ENCODE peak calls at places on chromosomes 4 and X, in eight cellular contexts. One of them, this sample, is unnamed.

GRCh38 chr4:103032575-103032974 is 13.1 kb upstream of the SLC9B1 start:
- DNase-seq in activated CD8-positive, alpha-beta T cell treated with anti-CD3 and anti-CD28 coated beads, Interleukin-2, amount 10 ng/mL, durations not matched to agents 7 days and 5 days: peak; percentile 43
- DNase-seq in lung microvascular endothelial cell: peak; percentile 35
- DNase-seq in ELF-1: peak; percentile 76
- DNase-seq in occipital lobe: no peak
- DNase-seq in A549: no peak
- DNase-seq in HCEC 1CT: no peak
- DNase-seq in fibroblast of mammary gland: peak; percentile 31
- DNase-seq in this sample: peak; percentile 55

GRCh38 chr4:140154572-140154891 is 548 bp upstream of the MAML3 start:
- DNase-seq in fibroblast of mammary gland: no peak
- DNase-seq in A549: no peak
- DNase-seq in lung microvascular endothelial cell: no peak
- DNase-seq in occipital lobe: no peak
- DNase-seq in activated CD8-positive, alpha-beta T cell treated with anti-CD3 and anti-CD28 coated beads, Interleukin-2, amount 10 ng/mL, durations not matched to agents 7 days and 5 days: no peak
- DNase-seq in HCEC 1CT: no peak
- DNase-seq in ELF-1: no peak
- DNase-seq in this sample: no peak

GRCh38 chr4:14749910-14750309 is 252.4 kb upstream of the CPEB2 start:
- DNase-seq in A549: no peak
- DNase-seq in ELF-1: no peak
- DNase-seq in fibroblast of mammary gland: peak; percentile 39
- DNase-seq in HCEC 1CT: peak; percentile 31
- DNase-seq in activated CD8-positive, alpha-beta T cell treated with anti-CD3 and anti-CD28 coated beads, Interleukin-2, amount 10 ng/mL, durations not matched to agents 7 days and 5 days: no peak
- DNase-seq in lung microvascular endothelial cell: peak; percentile 20
- DNase-seq in occipital lobe: no peak
- DNase-seq in this sample: peak; percentile 26

GRCh38 chrX:71911731-71912050 is 1.0 kb downstream of the NHSL2 start:
- DNase-seq in lung microvascular endothelial cell: no peak
- DNase-seq in A549: no peak
- DNase-seq in activated CD8-positive, alpha-beta T cell treated with anti-CD3 and anti-CD28 coated beads, Interleukin-2, amount 10 ng/mL, durations not matched to agents 7 days and 5 days: no peak
- DNase-seq in HCEC 1CT: no peak
- DNase-seq in occipital lobe: no peak
- DNase-seq in ELF-1: peak; percentile 82
- DNase-seq in fibroblast of mammary gland: no peak
- DNase-seq in this sample: peak; percentile 58

GRCh38 chrX:37825225-37825842 is 22.0 kb downstream of the DYNLT3 start:
- DNase-seq in fibroblast of mammary gland: peak; percentile 42
- DNase-seq in A549: peak; percentile 10
- DNase-seq in occipital lobe: no peak
- DNase-seq in lung microvascular endothelial cell: peak; percentile 38
- DNase-seq in HCEC 1CT: peak; percentile 3
- DNase-seq in activated CD8-positive, alpha-beta T cell treated with anti-CD3 and anti-CD28 coated beads, Interleukin-2, amount 10 ng/mL, durations not matched to agents 7 days and 5 days: peak; percentile 71
- DNase-seq in ELF-1: peak; percentile 22
- DNase-seq in this sample: peak; percentile 62

GRCh38 chr4:41750158-41750623 is 1.7 kb upstream of the PHOX2B start:
- DNase-seq in activated CD8-positive, alpha-beta T cell treated with anti-CD3 and anti-CD28 coated beads, Interleukin-2, amount 10 ng/mL, durations not matched to agents 7 days and 5 days: no peak
- DNase-seq in ELF-1: peak; percentile 42
- DNase-seq in occipital lobe: no peak
- DNase-seq in HCEC 1CT: no peak
- DNase-seq in A549: no peak
- DNase-seq in lung microvascular endothelial cell: no peak
- DNase-seq in fibroblast of mammary gland: no peak
- DNase-seq in this sample: no peak

GRCh38 chr4:100641326-100641725 is 123.5 kb upstream of the EMCN start:
- DNase-seq in activated CD8-positive, alpha-beta T cell treated with anti-CD3 and anti-CD28 coated beads, Interleukin-2, amount 10 ng/mL, durations not matched to agents 7 days and 5 days: no peak
- DNase-seq in lung microvascular endothelial cell: no peak
- DNase-seq in ELF-1: no peak
- DNase-seq in A549: no peak
- DNase-seq in occipital lobe: no peak
- DNase-seq in fibroblast of mammary gland: no peak
- DNase-seq in HCEC 1CT: no peak
- DNase-seq in this sample: no peak

GRCh38 chrX:50700921-50701320 is 113.1 kb downstream of the SHROOM4 start:
- DNase-seq in A549: no peak
- DNase-seq in fibroblast of mammary gland: peak; percentile 20
- DNase-seq in ELF-1: peak; percentile 52
- DNase-seq in HCEC 1CT: no peak
- DNase-seq in activated CD8-positive, alpha-beta T cell treated with anti-CD3 and anti-CD28 coated beads, Interleukin-2, amount 10 ng/mL, durations not matched to agents 7 days and 5 days: no peak
- DNase-seq in occipital lobe: no peak
- DNase-seq in lung microvascular endothelial cell: peak; percentile 55
- DNase-seq in this sample: no peak

GRCh38 chr4:170198742-170199141 is 109.0 kb upstream of the AADAT start:
- DNase-seq in occipital lobe: no peak
- DNase-seq in activated CD8-positive, alpha-beta T cell treated with anti-CD3 and anti-CD28 coated beads, Interleukin-2, amount 10 ng/mL, durations not matched to agents 7 days and 5 days: no peak
- DNase-seq in A549: no peak
- DNase-seq in ELF-1: no peak
- DNase-seq in lung microvascular endothelial cell: no peak
- DNase-seq in HCEC 1CT: no peak
- DNase-seq in fibroblast of mammary gland: peak; percentile 12
- DNase-seq in this sample: no peak

GRCh38 chr4:93199492-93199891 is 629.1 kb upstream of the ATOH1 start:
- DNase-seq in lung microvascular endothelial cell: peak; percentile 10
- DNase-seq in activated CD8-positive, alpha-beta T cell treated with anti-CD3 and anti-CD28 coated beads, Interleukin-2, amount 10 ng/mL, durations not matched to agents 7 days and 5 days: no peak
- DNase-seq in ELF-1: peak; percentile 42
- DNase-seq in fibroblast of mammary gland: peak; percentile 36
- DNase-seq in occipital lobe: no peak
- DNase-seq in A549: peak; percentile 15
- DNase-seq in HCEC 1CT: peak; percentile 2
- DNase-seq in this sample: peak; percentile 63

GRCh38 chr4:155371432-155372043 is 5.2 kb downstream of the MAP9 start:
- DNase-seq in HCEC 1CT: peak; percentile 14
- DNase-seq in activated CD8-positive, alpha-beta T cell treated with anti-CD3 and anti-CD28 coated beads, Interleukin-2, amount 10 ng/mL, durations not matched to agents 7 days and 5 days: no peak
- DNase-seq in occipital lobe: no peak
- DNase-seq in lung microvascular endothelial cell: peak; percentile 28
- DNase-seq in fibroblast of mammary gland: peak; percentile 53
- DNase-seq in A549: no peak
- DNase-seq in ELF-1: no peak
- DNase-seq in this sample: peak; percentile 55

GRCh38 chr4:83109480-83110221 is 4.9 kb downstream of the PLAC8 start:
- DNase-seq in activated CD8-positive, alpha-beta T cell treated with anti-CD3 and anti-CD28 coated beads, Interleukin-2, amount 10 ng/mL, durations not matched to agents 7 days and 5 days: peak; percentile 62
- DNase-seq in HCEC 1CT: no peak
- DNase-seq in A549: peak; percentile 9
- DNase-seq in lung microvascular endothelial cell: peak; percentile 19
- DNase-seq in ELF-1: peak; percentile 77
- DNase-seq in fibroblast of mammary gland: peak; percentile 14
- DNase-seq in occipital lobe: no peak
- DNase-seq in this sample: peak; percentile 72

GRCh38 chrX:54807524-54808108 is at the start of gene MAGED2:
- DNase-seq in lung microvascular endothelial cell: peak; percentile 43
- DNase-seq in activated CD8-positive, alpha-beta T cell treated with anti-CD3 and anti-CD28 coated beads, Interleukin-2, amount 10 ng/mL, durations not matched to agents 7 days and 5 days: peak; percentile 33
- DNase-seq in A549: no peak
- DNase-seq in ELF-1: peak; percentile 68
- DNase-seq in occipital lobe: peak; percentile 24
- DNase-seq in fibroblast of mammary gland: peak; percentile 3
- DNase-seq in HCEC 1CT: no peak
- DNase-seq in this sample: peak; percentile 60

GRCh38 chrX:67725471-67725870 is 181.7 kb downstream of the AR start:
- DNase-seq in activated CD8-positive, alpha-beta T cell treated with anti-CD3 and anti-CD28 coated beads, Interleukin-2, amount 10 ng/mL, durations not matched to agents 7 days and 5 days: no peak
- DNase-seq in A549: no peak
- DNase-seq in ELF-1: no peak
- DNase-seq in occipital lobe: no peak
- DNase-seq in HCEC 1CT: peak; percentile 1
- DNase-seq in fibroblast of mammary gland: peak; percentile 77
- DNase-seq in lung microvascular endothelial cell: no peak
- DNase-seq in this sample: no peak

GRCh38 chr4:183788308-183788707 is 116.8 kb upstream of the STOX2 start:
- DNase-seq in activated CD8-positive, alpha-beta T cell treated with anti-CD3 and anti-CD28 coated beads, Interleukin-2, amount 10 ng/mL, durations not matched to agents 7 days and 5 days: no peak
- DNase-seq in lung microvascular endothelial cell: no peak
- DNase-seq in A549: no peak
- DNase-seq in occipital lobe: no peak
- DNase-seq in fibroblast of mammary gland: no peak
- DNase-seq in ELF-1: no peak
- DNase-seq in HCEC 1CT: no peak
- DNase-seq in this sample: no peak

GRCh38 chr4:23602720-23603119 is 287.1 kb downstream of the PPARGC1A start:
- DNase-seq in ELF-1: no peak
- DNase-seq in occipital lobe: no peak
- DNase-seq in fibroblast of mammary gland: no peak
- DNase-seq in A549: no peak
- DNase-seq in HCEC 1CT: no peak
- DNase-seq in activated CD8-positive, alpha-beta T cell treated with anti-CD3 and anti-CD28 coated beads, Interleukin-2, amount 10 ng/mL, durations not matched to agents 7 days and 5 days: no peak
- DNase-seq in lung microvascular endothelial cell: no peak
- DNase-seq in this sample: no peak

GRCh38 chrX:70525733-70526132 is 81.1 kb downstream of the DLG3 start:
- DNase-seq in HCEC 1CT: no peak
- DNase-seq in A549: peak; percentile 24
- DNase-seq in lung microvascular endothelial cell: no peak
- DNase-seq in fibroblast of mammary gland: no peak
- DNase-seq in occipital lobe: no peak
- DNase-seq in activated CD8-positive, alpha-beta T cell treated with anti-CD3 and anti-CD28 coated beads, Interleukin-2, amount 10 ng/mL, durations not matched to agents 7 days and 5 days: no peak
- DNase-seq in ELF-1: no peak
- DNase-seq in this sample: no peak

GRCh38 chrX:6545712-6546111 is 10.8 kb upstream of the VCX3A start:
- DNase-seq in fibroblast of mammary gland: no peak
- DNase-seq in occipital lobe: no peak
- DNase-seq in activated CD8-positive, alpha-beta T cell treated with anti-CD3 and anti-CD28 coated beads, Interleukin-2, amount 10 ng/mL, durations not matched to agents 7 days and 5 days: no peak
- DNase-seq in A549: no peak
- DNase-seq in HCEC 1CT: no peak
- DNase-seq in ELF-1: no peak
- DNase-seq in lung microvascular endothelial cell: no peak
- DNase-seq in this sample: no peak

GRCh38 chr4:137267024-137267423 is 265.3 kb downstream of the PCDH18 start:
- DNase-seq in occipital lobe: no peak
- DNase-seq in A549: no peak
- DNase-seq in fibroblast of mammary gland: peak; percentile 75
- DNase-seq in ELF-1: no peak
- DNase-seq in activated CD8-positive, alpha-beta T cell treated with anti-CD3 and anti-CD28 coated beads, Interleukin-2, amount 10 ng/mL, durations not matched to agents 7 days and 5 days: no peak
- DNase-seq in HCEC 1CT: peak; percentile 8
- DNase-seq in lung microvascular endothelial cell: no peak
- DNase-seq in this sample: no peak

GRCh38 chrX:41468647-41469323 is 21.6 kb downstream of the NYX start:
- DNase-seq in fibroblast of mammary gland: peak; percentile 74
- DNase-seq in activated CD8-positive, alpha-beta T cell treated with anti-CD3 and anti-CD28 coated beads, Interleukin-2, amount 10 ng/mL, durations not matched to agents 7 days and 5 days: no peak
- DNase-seq in A549: no peak
- DNase-seq in occipital lobe: no peak
- DNase-seq in HCEC 1CT: peak; percentile 50
- DNase-seq in lung microvascular endothelial cell: no peak
- DNase-seq in ELF-1: no peak
- DNase-seq in this sample: no peak

GRCh38 chr4:87819281-87819919 is 13.4 kb upstream of the MEPE start:
- DNase-seq in ELF-1: peak; percentile 87
- DNase-seq in A549: no peak
- DNase-seq in HCEC 1CT: peak; percentile 73
- DNase-seq in occipital lobe: no peak
- DNase-seq in activated CD8-positive, alpha-beta T cell treated with anti-CD3 and anti-CD28 coated beads, Interleukin-2, amount 10 ng/mL, durations not matched to agents 7 days and 5 days: no peak
- DNase-seq in fibroblast of mammary gland: peak; percentile 80
- DNase-seq in lung microvascular endothelial cell: peak; percentile 53
- DNase-seq in this sample: no peak

GRCh38 chr4:109703664-109704351 is 563 bp upstream of the CASP6 start:
- DNase-seq in ELF-1: no peak
- DNase-seq in fibroblast of mammary gland: no peak
- DNase-seq in A549: no peak
- DNase-seq in occipital lobe: no peak
- DNase-seq in activated CD8-positive, alpha-beta T cell treated with anti-CD3 and anti-CD28 coated beads, Interleukin-2, amount 10 ng/mL, durations not matched to agents 7 days and 5 days: no peak
- DNase-seq in HCEC 1CT: peak; percentile 2
- DNase-seq in lung microvascular endothelial cell: peak; percentile 58
- DNase-seq in this sample: peak; percentile 60

GRCh38 chrX:84907324-84907946 is 96.2 kb upstream of the APOOL start:
- DNase-seq in fibroblast of mammary gland: peak; percentile 56
- DNase-seq in ELF-1: no peak
- DNase-seq in occipital lobe: no peak
- DNase-seq in lung microvascular endothelial cell: no peak
- DNase-seq in A549: no peak
- DNase-seq in activated CD8-positive, alpha-beta T cell treated with anti-CD3 and anti-CD28 coated beads, Interleukin-2, amount 10 ng/mL, durations not matched to agents 7 days and 5 days: no peak
- DNase-seq in HCEC 1CT: peak; percentile 27
- DNase-seq in this sample: peak; percentile 6

GRCh38 chrX:125757794-125758564 is 408.1 kb downstream of the DCAF12L2 start:
- DNase-seq in A549: no peak
- DNase-seq in activated CD8-positive, alpha-beta T cell treated with anti-CD3 and anti-CD28 coated beads, Interleukin-2, amount 10 ng/mL, durations not matched to agents 7 days and 5 days: no peak
- DNase-seq in occipital lobe: no peak
- DNase-seq in fibroblast of mammary gland: no peak
- DNase-seq in ELF-1: no peak
- DNase-seq in HCEC 1CT: no peak
- DNase-seq in lung microvascular endothelial cell: no peak
- DNase-seq in this sample: no peak

GRCh38 chr4:45693746-45694145 is 430.1 kb downstream of the GABRG1 start:
- DNase-seq in ELF-1: no peak
- DNase-seq in fibroblast of mammary gland: no peak
- DNase-seq in lung microvascular endothelial cell: no peak
- DNase-seq in A549: no peak
- DNase-seq in HCEC 1CT: no peak
- DNase-seq in occipital lobe: no peak
- DNase-seq in activated CD8-positive, alpha-beta T cell treated with anti-CD3 and anti-CD28 coated beads, Interleukin-2, amount 10 ng/mL, durations not matched to agents 7 days and 5 days: no peak
- DNase-seq in this sample: peak; percentile 69

GRCh38 chr4:148054275-148054674 is 322.4 kb downstream of the ARHGAP10 start:
- DNase-seq in HCEC 1CT: no peak
- DNase-seq in occipital lobe: no peak
- DNase-seq in ELF-1: no peak
- DNase-seq in A549: no peak
- DNase-seq in fibroblast of mammary gland: no peak
- DNase-seq in lung microvascular endothelial cell: peak; percentile 28
- DNase-seq in activated CD8-positive, alpha-beta T cell treated with anti-CD3 and anti-CD28 coated beads, Interleukin-2, amount 10 ng/mL, durations not matched to agents 7 days and 5 days: no peak
- DNase-seq in this sample: no peak

GRCh38 chr4:176611954-176612353 is 180.8 kb downstream of the VEGFC start:
- DNase-seq in lung microvascular endothelial cell: no peak
- DNase-seq in fibroblast of mammary gland: no peak
- DNase-seq in occipital lobe: no peak
- DNase-seq in HCEC 1CT: no peak
- DNase-seq in A549: no peak
- DNase-seq in ELF-1: no peak
- DNase-seq in activated CD8-positive, alpha-beta T cell treated with anti-CD3 and anti-CD28 coated beads, Interleukin-2, amount 10 ng/mL, durations not matched to agents 7 days and 5 days: no peak
- DNase-seq in this sample: no peak

GRCh38 chrX:70087857-70088256 is 25.6 kb downstream of the OTUD6A start:
- DNase-seq in ELF-1: no peak
- DNase-seq in lung microvascular endothelial cell: peak; percentile 66
- DNase-seq in activated CD8-positive, alpha-beta T cell treated with anti-CD3 and anti-CD28 coated beads, Interleukin-2, amount 10 ng/mL, durations not matched to agents 7 days and 5 days: no peak
- DNase-seq in A549: no peak
- DNase-seq in occipital lobe: no peak
- DNase-seq in HCEC 1CT: peak; percentile 21
- DNase-seq in fibroblast of mammary gland: peak; percentile 19
- DNase-seq in this sample: peak; percentile 39

GRCh38 chrX:37380920-37381319 is 31.8 kb downstream of the PRRG1 start:
- DNase-seq in A549: peak; percentile 2
- DNase-seq in HCEC 1CT: peak; percentile 60
- DNase-seq in activated CD8-positive, alpha-beta T cell treated with anti-CD3 and anti-CD28 coated beads, Interleukin-2, amount 10 ng/mL, durations not matched to agents 7 days and 5 days: no peak
- DNase-seq in ELF-1: no peak
- DNase-seq in fibroblast of mammary gland: peak; percentile 78
- DNase-seq in occipital lobe: no peak
- DNase-seq in lung microvascular endothelial cell: peak; percentile 88
- DNase-seq in this sample: peak; percentile 69

GRCh38 chr4:80197132-80197573 is at the start of gene PRDM8:
- DNase-seq in fibroblast of mammary gland: no peak
- DNase-seq in HCEC 1CT: no peak
- DNase-seq in A549: no peak
- DNase-seq in activated CD8-positive, alpha-beta T cell treated with anti-CD3 and anti-CD28 coated beads, Interleukin-2, amount 10 ng/mL, durations not matched to agents 7 days and 5 days: no peak
- DNase-seq in lung microvascular endothelial cell: no peak
- DNase-seq in occipital lobe: peak; percentile 75
- DNase-seq in ELF-1: no peak
- DNase-seq in this sample: no peak

GRCh38 chr4:56307423-56307822 is 79.9 kb downstream of the AASDH start:
- DNase-seq in ELF-1: peak; percentile 12
- DNase-seq in occipital lobe: no peak
- DNase-seq in activated CD8-positive, alpha-beta T cell treated with anti-CD3 and anti-CD28 coated beads, Interleukin-2, amount 10 ng/mL, durations not matched to agents 7 days and 5 days: no peak
- DNase-seq in fibroblast of mammary gland: peak; percentile 11
- DNase-seq in A549: no peak
- DNase-seq in HCEC 1CT: peak; percentile 1
- DNase-seq in lung microvascular endothelial cell: no peak
- DNase-seq in this sample: no peak

This sample was measured in cardiac muscle cell.